ENCODE peak calls at places on chromosome 21, in seven cellular contexts. S, B, G, R, J, Q and K are unnamed samples.

GRCh38 chr21:41446571-41446970 is 20.5 kb downstream of the MX1 start:
- DNase-seq in J (no peak), B (no peak), G (no peak), S (no peak), Q (no peak), R (no peak), K (no peak)

GRCh38 chr21:42089093-42089631 is 18.0 kb downstream of the UMODL1 start:
- DNase-seq in R (no peak), J (no peak), B (no peak), S (no peak), Q (no peak), G (no peak), K (no peak)

GRCh38 chr21:42518216-42518615 is 4.6 kb downstream of the SLC37A1 start:
- DNase-seq in Q (no peak), S (no peak), J (no peak), B (peak; percentile 28), G (peak; percentile 44), R (no peak), K (no peak)

GRCh38 chr21:35573472-35574389 is 486.6 kb downstream of the SETD4 start:
- DNase-seq in B (peak; percentile 69), Q (no peak), S (no peak), J (no peak), G (no peak), R (no peak), K (peak; percentile 35)

GRCh38 chr21:17775431-17776126 is 43.6 kb downstream of the C21orf91 start:
- DNase-seq in J (no peak), G (no peak), Q (peak; percentile 63), B (no peak), S (no peak), R (no peak), K (peak; percentile 22)

GRCh38 chr21:23016617-23017016 is 2018.4 kb downstream of the NCAM2 start:
- DNase-seq in J (peak; percentile 27), R (no peak), S (no peak), Q (no peak), G (no peak), B (no peak), K (no peak)

GRCh38 chr21:32884062-32884461 is 112.5 kb upstream of the PAXBP1 start:
- DNase-seq in R (peak; percentile 46), B (no peak), J (no peak), Q (no peak), G (no peak), S (peak; percentile 37), K (no peak)

GRCh38 chr21:41482321-41482720 is 25.6 kb downstream of the TMPRSS2 start:
- DNase-seq in J (no peak), Q (no peak), B (peak; percentile 74), R (no peak), G (no peak), S (no peak), K (no peak)

GRCh38 chr21:32007461-32007860 is 134.6 kb downstream of the HUNK start:
- DNase-seq in B (peak; percentile 82), R (no peak), J (no peak), S (no peak), G (peak; percentile 18), Q (no peak), K (no peak)

GRCh38 chr21:31293986-31294385 is 50.1 kb downstream of the TIAM1 start:
- DNase-seq in J (no peak), G (no peak), S (no peak), R (no peak), Q (no peak), B (peak; percentile 94), K (no peak)

GRCh38 chr21:30268608-30269197 is 14.0 kb downstream of the KRTAP24-1 start:
- DNase-seq in B (no peak), S (peak; percentile 26), R (peak; percentile 48), Q (no peak), G (no peak), J (peak; percentile 5), K (no peak)

GRCh38 chr21:40770435-40771055 is 76.4 kb downstream of the DSCAM start:
- DNase-seq in B (no peak), R (no peak), Q (no peak), J (no peak), G (no peak), S (no peak), K (no peak)

GRCh38 chr21:21897275-21897883 is 899.2 kb downstream of the NCAM2 start:
- DNase-seq in J (no peak), B (no peak), G (no peak), S (no peak), R (no peak), Q (no peak), K (no peak)

DNA sequence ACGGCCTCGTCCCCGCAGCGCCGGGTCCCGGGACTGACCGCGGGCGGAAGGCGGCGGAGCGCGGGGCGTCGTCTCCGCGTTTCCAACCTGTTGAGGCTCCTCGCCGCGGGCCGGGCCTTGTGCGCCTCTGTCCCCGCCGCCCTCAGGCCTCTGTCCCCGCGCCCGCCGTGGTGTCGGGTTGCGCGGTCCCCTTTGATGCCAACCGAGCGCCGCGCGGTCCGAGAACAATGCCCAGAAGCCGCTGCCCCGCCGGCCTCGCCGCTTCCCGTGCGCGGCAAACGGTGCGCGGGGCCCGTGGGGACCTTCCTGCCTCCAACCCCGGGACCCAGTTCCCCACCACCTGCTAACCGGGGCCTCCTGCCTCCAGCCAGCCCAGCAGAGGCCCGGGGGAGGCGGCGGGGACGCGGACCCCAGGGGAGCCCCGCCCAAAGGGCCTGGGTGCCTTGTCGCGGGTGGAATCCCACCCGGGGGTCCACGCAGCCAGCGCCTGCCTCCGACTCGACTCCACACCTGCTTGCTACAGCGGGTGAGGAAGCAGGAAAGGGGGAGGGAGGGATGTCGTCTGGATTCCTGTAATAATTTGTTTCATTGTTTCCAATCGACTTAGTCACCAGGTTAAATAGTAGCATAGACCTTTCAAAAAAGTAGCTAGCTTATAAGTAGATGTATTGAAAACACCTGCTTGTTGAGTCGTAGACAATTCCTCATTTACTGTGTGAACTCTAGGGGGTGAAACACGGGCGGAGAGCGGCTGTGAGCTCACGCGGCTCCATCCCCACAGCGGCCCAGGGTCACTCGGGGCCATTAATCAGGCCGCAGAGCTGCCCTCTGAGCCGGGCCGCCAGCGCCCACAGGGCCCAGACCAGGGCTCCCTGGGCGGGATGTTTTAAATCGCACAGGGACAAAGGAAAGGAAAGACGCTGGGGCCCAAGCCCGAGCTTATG is 1.1 kb downstream of the COL18A1 start:
- DNase-seq in J (peak; percentile 65), B (peak; percentile 44), S (no peak), G (no peak), Q (no peak), R (no peak), K (peak; percentile 45)
- H3K27ac ChIP-seq in J (peak overlapping the region; percentile 48), B (peak overlapping the region; percentile 61), S (peak overlapping the region; percentile 7), G (peak overlapping the region; percentile 100), Q (no peak overlapping the region), R (peak overlapping the region; percentile 44), K (peak overlapping the region; percentile 80)

DNA sequence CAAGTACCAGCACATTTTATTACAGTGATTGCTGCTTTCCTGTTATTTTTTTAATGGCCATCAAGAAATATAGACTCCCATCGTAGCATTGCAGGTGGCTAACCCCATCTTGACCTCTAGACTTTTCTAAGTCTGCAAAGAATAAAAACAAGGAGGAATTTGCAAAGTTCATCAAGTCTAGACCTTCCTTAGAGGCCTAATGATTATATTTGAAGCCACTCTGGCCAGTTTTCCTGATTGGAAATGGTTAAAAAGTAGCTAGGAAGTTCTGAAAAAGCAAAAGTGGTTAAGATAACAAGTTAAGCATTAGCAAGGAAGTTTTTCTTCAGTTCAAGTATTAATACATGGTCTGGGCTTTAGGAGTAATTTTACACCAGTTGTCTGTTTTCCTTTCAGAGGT is 16.7 kb upstream of the KCNJ15 start:
- DNase-seq in Q (no peak), B (no peak), G (no peak), J (no peak), S (no peak), R (no peak), K (no peak)
- TF ChIP-seq USF2 in Q (no peak), B (no peak), G (no peak), J (no peak), S (no peak), R (no peak), K (no peak)

GRCh38 chr21:16302851-16303282 is 573.1 kb downstream of the USP25 start:
- DNase-seq in R (no peak), S (no peak), G (no peak), J (no peak), B (peak; percentile 12), Q (no peak), K (no peak)
- H3K27ac ChIP-seq in R (no peak overlapping the region), S (no peak overlapping the region), G (no peak overlapping the region), J (no peak overlapping the region), B (no peak overlapping the region), Q (no peak overlapping the region), K (no peak overlapping the region)

DNA sequence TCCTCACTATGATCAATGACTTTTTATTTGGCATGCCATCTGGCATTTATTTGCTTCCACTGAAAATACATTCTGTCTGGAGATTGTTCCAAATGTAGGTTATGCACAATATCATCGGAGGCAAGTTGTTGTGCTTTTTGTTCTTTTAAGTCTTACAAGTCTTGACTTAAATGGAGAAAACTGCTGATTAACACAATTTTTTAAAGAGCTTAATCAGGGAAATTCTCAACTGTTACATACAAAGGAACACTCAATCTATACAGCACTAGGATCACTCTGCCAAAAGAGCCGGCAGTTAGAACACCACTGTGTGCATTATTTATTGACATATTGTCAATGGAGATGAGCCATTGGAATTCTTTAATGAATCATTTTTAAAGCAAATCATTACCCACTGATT is 19.2 kb downstream of the CYYR1 start:
- DNase-seq in J (no peak), R (no peak), Q (no peak), G (no peak), B (no peak), S (no peak), K (no peak)
- TF ChIP-seq USF2 in J (no peak), R (no peak), Q (no peak), G (no peak), B (no peak), S (no peak), K (no peak)

DNA sequence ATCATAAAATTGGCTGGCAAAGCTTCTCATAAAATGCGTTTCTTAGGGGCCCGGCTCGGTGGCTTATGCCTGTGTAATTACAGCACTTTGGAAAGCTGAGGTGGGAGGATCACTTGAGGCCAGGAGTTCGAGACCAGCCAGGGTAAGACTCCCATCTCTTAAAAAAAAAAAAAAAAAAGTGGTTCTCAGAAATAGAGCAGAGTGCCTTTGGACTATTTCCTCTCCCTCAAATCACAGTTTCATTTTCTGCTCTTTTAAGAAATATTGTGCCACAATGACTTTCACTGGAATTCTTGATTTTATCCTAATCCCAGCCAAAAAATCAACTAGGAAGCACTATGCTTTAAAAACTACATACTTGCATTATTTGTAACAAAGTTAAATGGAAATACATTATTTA is 13.3 kb downstream of the HSF2BP start:
- DNase-seq in G (no peak), R (no peak), S (no peak), J (no peak), B (no peak), Q (no peak), K (no peak)
- H3K27ac ChIP-seq in G (peak overlapping the region; percentile 97), R (no peak overlapping the region), S (no peak overlapping the region), J (peak overlapping the region; percentile 69), B (no peak overlapping the region), Q (no peak overlapping the region), K (no peak overlapping the region)

GRCh38 chr21:34511787-34512451 is at the start of gene KCNE1:
- DNase-seq in R (no peak), B (no peak), Q (no peak), S (no peak), G (no peak), J (no peak), K (no peak)

GRCh38 chr21:34513109-34513675 is 1.2 kb upstream of the KCNE1 start:
- DNase-seq in Q (no peak), S (no peak), J (no peak), B (no peak), R (no peak), G (no peak), K (no peak)

GRCh38 chr21:34509151-34509550 is 2.9 kb downstream of the KCNE1 start:
- DNase-seq in G (no peak), Q (no peak), B (no peak), R (no peak), S (peak; percentile 23), J (no peak), K (no peak)

GRCh38 chr21:34511154-34511553 is 856 bp downstream of the KCNE1 start:
- DNase-seq in Q (no peak), J (no peak), R (no peak), G (no peak), B (no peak), S (no peak), K (no peak)

GRCh38 chr21:34510148-34511142 is 1.6 kb downstream of the KCNE1 start:
- DNase-seq in G (peak; percentile 13), R (peak; percentile 88), J (peak; percentile 27), S (peak; percentile 61), B (peak; percentile 68), Q (no peak), K (peak; percentile 67)
- TF ChIP-seq USF2 in G (no peak), R (no peak), J (no peak), S (no peak), B (no peak), Q (no peak), K (no peak)